ENCODE peak calls at places on chromosomes 7 and 10, in nine cellular contexts. One of them, this sample, is unnamed.
A peak's percentile ranks its signal among the peaks of the same experiment; 100 is the strongest.

GRCh38 chr10:74896788-74897527 is 70.6 kb downstream of the KAT6B start:
- DNase-seq in sciatic nerve: no peak
- DNase-seq in HS-5: no peak
- DNase-seq in EH: no peak
- DNase-seq in T-cell: no peak
- DNase-seq in foreskin keratinocyte: no peak
- DNase-seq in dorsolateral prefrontal cortex: no peak
- DNase-seq in HS-27A: no peak
- DNase-seq in NCI-H146: peak; percentile 57
- DNase-seq in this sample: no peak

GRCh38 chr10:132447446-132448247 is 50.6 kb downstream of the PWWP2B start:
- DNase-seq in HS-27A: no peak
- DNase-seq in T-cell: peak; percentile 86
- DNase-seq in NCI-H146: no peak
- DNase-seq in EH: peak; percentile 84
- DNase-seq in dorsolateral prefrontal cortex: no peak
- DNase-seq in sciatic nerve: no peak
- DNase-seq in HS-5: no peak
- DNase-seq in foreskin keratinocyte: peak; percentile 95
- DNase-seq in this sample: no peak

GRCh38 chr10:95605163-95605562 is 44.0 kb upstream of the SORBS1 start:
- DNase-seq in T-cell: no peak
- DNase-seq in HS-5: no peak
- DNase-seq in foreskin keratinocyte: no peak
- DNase-seq in NCI-H146: no peak
- DNase-seq in dorsolateral prefrontal cortex: no peak
- DNase-seq in HS-27A: no peak
- DNase-seq in sciatic nerve: no peak
- DNase-seq in EH: peak; percentile 69
- DNase-seq in this sample: no peak

GRCh38 chr10:122062831-122063674 is 74.1 kb downstream of the TACC2 start:
- DNase-seq in HS-5: peak; percentile 36
- DNase-seq in dorsolateral prefrontal cortex: no peak
- DNase-seq in sciatic nerve: peak; percentile 83
- DNase-seq in foreskin keratinocyte: peak; percentile 79
- DNase-seq in NCI-H146: peak; percentile 79
- DNase-seq in EH: peak; percentile 80
- DNase-seq in HS-27A: peak; percentile 15
- DNase-seq in T-cell: no peak
- DNase-seq in this sample: peak; percentile 82

GRCh38 chr10:77531441-77532001 is 106.1 kb downstream of the KCNMA1 start:
- DNase-seq in EH: peak; percentile 94
- DNase-seq in dorsolateral prefrontal cortex: no peak
- DNase-seq in HS-27A: peak; percentile 51
- DNase-seq in foreskin keratinocyte: peak; percentile 48
- DNase-seq in T-cell: no peak
- DNase-seq in sciatic nerve: no peak
- DNase-seq in HS-5: peak; percentile 75
- DNase-seq in NCI-H146: peak; percentile 42
- DNase-seq in this sample: peak; percentile 71

GRCh38 chr7:11343818-11344413 is 370.2 kb downstream of the PHF14 start:
- DNase-seq in T-cell: peak; percentile 0
- DNase-seq in HS-27A: no peak
- DNase-seq in EH: peak; percentile 42
- DNase-seq in HS-5: peak; percentile 63
- DNase-seq in sciatic nerve: no peak
- DNase-seq in dorsolateral prefrontal cortex: no peak
- DNase-seq in NCI-H146: peak; percentile 34
- DNase-seq in foreskin keratinocyte: no peak
- DNase-seq in this sample: no peak

GRCh38 chr10:79884006-79884405 is 57.5 kb downstream of the NUTM2E start:
- DNase-seq in EH: no peak
- DNase-seq in dorsolateral prefrontal cortex: no peak
- DNase-seq in HS-5: no peak
- DNase-seq in foreskin keratinocyte: no peak
- DNase-seq in NCI-H146: no peak
- DNase-seq in sciatic nerve: no peak
- DNase-seq in T-cell: no peak
- DNase-seq in HS-27A: no peak
- DNase-seq in this sample: no peak

GRCh38 chr10:6014241-6014761 is 37.0 kb upstream of the IL15RA start:
- DNase-seq in HS-5: peak; percentile 6
- DNase-seq in foreskin keratinocyte: no peak
- DNase-seq in dorsolateral prefrontal cortex: no peak
- DNase-seq in NCI-H146: peak; percentile 32
- DNase-seq in HS-27A: no peak
- DNase-seq in EH: peak; percentile 52
- DNase-seq in sciatic nerve: peak; percentile 67
- DNase-seq in T-cell: peak; percentile 67
- DNase-seq in this sample: no peak

GRCh38 chr10:74770400-74770799 is 56.0 kb upstream of the KAT6B start:
- DNase-seq in sciatic nerve: no peak
- DNase-seq in foreskin keratinocyte: no peak
- DNase-seq in NCI-H146: no peak
- DNase-seq in HS-27A: no peak
- DNase-seq in HS-5: no peak
- DNase-seq in dorsolateral prefrontal cortex: no peak
- DNase-seq in EH: no peak
- DNase-seq in T-cell: no peak
- DNase-seq in this sample: no peak

GRCh38 chr7:54394877-54395276 is 147.3 kb upstream of the VSTM2A start:
- DNase-seq in HS-27A: no peak
- DNase-seq in T-cell: no peak
- DNase-seq in NCI-H146: peak; percentile 5
- DNase-seq in foreskin keratinocyte: peak; percentile 34
- DNase-seq in sciatic nerve: no peak
- DNase-seq in dorsolateral prefrontal cortex: no peak
- DNase-seq in EH: no peak
- DNase-seq in HS-5: no peak
- DNase-seq in this sample: no peak

GRCh38 chr10:132684164-132684891 is 101.6 kb downstream of the NKX6-2 start:
- DNase-seq in NCI-H146: no peak
- DNase-seq in dorsolateral prefrontal cortex: peak; percentile 18
- DNase-seq in EH: peak; percentile 74
- DNase-seq in HS-5: no peak
- DNase-seq in foreskin keratinocyte: no peak
- DNase-seq in HS-27A: no peak
- DNase-seq in T-cell: peak; percentile 17
- DNase-seq in sciatic nerve: peak; percentile 42
- DNase-seq in this sample: no peak

GRCh38 chr7:134755422-134756022 is 23.9 kb upstream of the CALD1 start:
- DNase-seq in sciatic nerve: no peak
- DNase-seq in T-cell: peak; percentile 40
- DNase-seq in NCI-H146: no peak
- DNase-seq in foreskin keratinocyte: no peak
- DNase-seq in EH: peak; percentile 62
- DNase-seq in HS-5: no peak
- DNase-seq in HS-27A: no peak
- DNase-seq in dorsolateral prefrontal cortex: no peak
- DNase-seq in this sample: no peak

GRCh38 chr10:34024708-34025425 is 690.4 kb upstream of the NRP1 start:
- DNase-seq in NCI-H146: no peak
- DNase-seq in foreskin keratinocyte: no peak
- DNase-seq in T-cell: no peak
- DNase-seq in HS-5: no peak
- DNase-seq in HS-27A: no peak
- DNase-seq in dorsolateral prefrontal cortex: no peak
- DNase-seq in sciatic nerve: no peak
- DNase-seq in EH: peak; percentile 9
- DNase-seq in this sample: no peak